ENCODE peak calls at places on chromosomes 16 and 17, in eight cellular contexts. One of them, this sample, is unnamed.

GRCh38 chr16:57948027-57948426 is 22.9 kb downstream of the CNGB1 start:
- DNase-seq in progenitor cell of endocrine pancreas: no peak
- DNase-seq in OCI-LY7: no peak
- DNase-seq in sigmoid colon: no peak
- DNase-seq in AG10803: no peak
- DNase-seq in type B pancreatic cell: no peak
- DNase-seq in kidney epithelial cell: no peak
- DNase-seq in upper lobe of right lung: no peak
- DNase-seq in this sample: no peak

GRCh38 chr17:58753026-58753425 is 2.6 kb upstream of the PPM1E start:
- DNase-seq in progenitor cell of endocrine pancreas: no peak
- DNase-seq in OCI-LY7: no peak
- DNase-seq in sigmoid colon: no peak
- DNase-seq in AG10803: no peak
- DNase-seq in type B pancreatic cell: no peak
- DNase-seq in kidney epithelial cell: no peak
- DNase-seq in upper lobe of right lung: no peak
- DNase-seq in this sample: no peak

GRCh38 chr16:3188925-3189825 is 1.2 kb downstream of the OR1F1 start:
- DNase-seq in progenitor cell of endocrine pancreas: no peak
- DNase-seq in OCI-LY7: no peak
- DNase-seq in sigmoid colon: no peak
- DNase-seq in AG10803: peak; percentile 58
- DNase-seq in type B pancreatic cell: no peak
- DNase-seq in kidney epithelial cell: no peak
- DNase-seq in upper lobe of right lung: no peak
- DNase-seq in this sample: peak; percentile 91

GRCh38 chr16:86824751-86825310 is 246.5 kb downstream of the FOXL1 start:
- DNase-seq in progenitor cell of endocrine pancreas: no peak
- DNase-seq in OCI-LY7: no peak
- DNase-seq in sigmoid colon: peak; percentile 46
- DNase-seq in AG10803: no peak
- DNase-seq in type B pancreatic cell: no peak
- DNase-seq in kidney epithelial cell: peak; percentile 43
- DNase-seq in upper lobe of right lung: no peak
- DNase-seq in this sample: no peak

GRCh38 chr17:57619061-57619937 is 125.8 kb downstream of the CCDC182 start:
- DNase-seq in progenitor cell of endocrine pancreas: no peak
- DNase-seq in OCI-LY7: no peak
- DNase-seq in sigmoid colon: no peak
- DNase-seq in AG10803: peak; percentile 28
- DNase-seq in type B pancreatic cell: no peak
- DNase-seq in kidney epithelial cell: no peak
- DNase-seq in upper lobe of right lung: peak; percentile 48
- DNase-seq in this sample: no peak

GRCh38 chr16:58076514-58076913 is 51.0 kb downstream of the MMP15 start:
- DNase-seq in progenitor cell of endocrine pancreas: no peak
- DNase-seq in OCI-LY7: no peak
- DNase-seq in sigmoid colon: no peak
- DNase-seq in AG10803: no peak
- DNase-seq in type B pancreatic cell: no peak
- DNase-seq in kidney epithelial cell: no peak
- DNase-seq in upper lobe of right lung: no peak
- DNase-seq in this sample: no peak

GRCh38 chr17:4833941-4834501 is 881 bp downstream of the MINK1 start:
- DNase-seq in progenitor cell of endocrine pancreas: no peak
- DNase-seq in OCI-LY7: peak; percentile 26
- DNase-seq in sigmoid colon: peak; percentile 68
- DNase-seq in AG10803: peak; percentile 61
- DNase-seq in type B pancreatic cell: no peak
- DNase-seq in kidney epithelial cell: no peak
- DNase-seq in upper lobe of right lung: peak; percentile 67
- DNase-seq in this sample: no peak

GRCh38 chr17:49677134-49677932 is 564 bp downstream of the SPOP start:
- DNase-seq in progenitor cell of endocrine pancreas: peak; percentile 96
- DNase-seq in OCI-LY7: peak; percentile 96
- DNase-seq in sigmoid colon: peak; percentile 99
- DNase-seq in AG10803: peak; percentile 91
- DNase-seq in type B pancreatic cell: peak; percentile 99
- DNase-seq in kidney epithelial cell: peak; percentile 70
- DNase-seq in upper lobe of right lung: peak; percentile 99
- DNase-seq in this sample: peak; percentile 94

GRCh38 chr16:3536851-3537250 is 36.0 kb downstream of the CLUAP1 start:
- DNase-seq in progenitor cell of endocrine pancreas: no peak
- DNase-seq in OCI-LY7: no peak
- DNase-seq in sigmoid colon: no peak
- DNase-seq in AG10803: peak; percentile 58
- DNase-seq in type B pancreatic cell: no peak
- DNase-seq in kidney epithelial cell: no peak
- DNase-seq in upper lobe of right lung: no peak
- DNase-seq in this sample: no peak

GRCh38 chr17:42339221-42339620 is 49.0 kb downstream of the STAT3 start:
- DNase-seq in progenitor cell of endocrine pancreas: no peak
- DNase-seq in OCI-LY7: no peak
- DNase-seq in sigmoid colon: peak; percentile 50
- DNase-seq in AG10803: no peak
- DNase-seq in type B pancreatic cell: no peak
- DNase-seq in kidney epithelial cell: no peak
- DNase-seq in upper lobe of right lung: no peak
- DNase-seq in this sample: no peak

GRCh38 chr16:56916571-56917403 is 15.2 kb upstream of the HERPUD1 start:
- DNase-seq in progenitor cell of endocrine pancreas: no peak
- DNase-seq in OCI-LY7: peak; percentile 89
- DNase-seq in sigmoid colon: peak; percentile 53
- DNase-seq in AG10803: no peak
- DNase-seq in type B pancreatic cell: no peak
- DNase-seq in kidney epithelial cell: no peak
- DNase-seq in upper lobe of right lung: no peak
- DNase-seq in this sample: no peak

GRCh38 chr17:37842401-37842800 is 81.8 kb upstream of the TBC1D3K start:
- DNase-seq in progenitor cell of endocrine pancreas: no peak
- DNase-seq in OCI-LY7: no peak
- DNase-seq in sigmoid colon: no peak
- DNase-seq in AG10803: no peak
- DNase-seq in type B pancreatic cell: no peak
- DNase-seq in kidney epithelial cell: peak; percentile 71
- DNase-seq in upper lobe of right lung: no peak
- DNase-seq in this sample: no peak

GRCh38 chr16:57479043-57479421 is 7.3 kb downstream of the DOK4 start:
- DNase-seq in progenitor cell of endocrine pancreas: no peak
- DNase-seq in OCI-LY7: no peak
- DNase-seq in sigmoid colon: no peak
- DNase-seq in AG10803: no peak
- DNase-seq in type B pancreatic cell: no peak
- DNase-seq in kidney epithelial cell: no peak
- DNase-seq in upper lobe of right lung: no peak
- DNase-seq in this sample: no peak

GRCh38 chr17:31598388-31598760 is 206.9 kb downstream of the RAB11FIP4 start:
- DNase-seq in progenitor cell of endocrine pancreas: no peak
- DNase-seq in OCI-LY7: no peak
- DNase-seq in sigmoid colon: no peak
- DNase-seq in AG10803: no peak
- DNase-seq in type B pancreatic cell: no peak
- DNase-seq in kidney epithelial cell: no peak
- DNase-seq in upper lobe of right lung: no peak
- DNase-seq in this sample: no peak

GRCh38 chr17:31595076-31595475 is 203.6 kb downstream of the RAB11FIP4 start:
- DNase-seq in progenitor cell of endocrine pancreas: no peak
- DNase-seq in OCI-LY7: no peak
- DNase-seq in sigmoid colon: no peak
- DNase-seq in AG10803: peak; percentile 64
- DNase-seq in type B pancreatic cell: no peak
- DNase-seq in kidney epithelial cell: no peak
- DNase-seq in upper lobe of right lung: peak; percentile 21
- DNase-seq in this sample: no peak

GRCh38 chr17:31597646-31598387 is 206.3 kb downstream of the RAB11FIP4 start:
- DNase-seq in progenitor cell of endocrine pancreas: no peak
- DNase-seq in OCI-LY7: no peak
- DNase-seq in sigmoid colon: no peak
- DNase-seq in AG10803: no peak
- DNase-seq in type B pancreatic cell: no peak
- DNase-seq in kidney epithelial cell: no peak
- DNase-seq in upper lobe of right lung: peak; percentile 45
- DNase-seq in this sample: no peak

GRCh38 chr17:31595666-31596381 is 204.3 kb downstream of the RAB11FIP4 start:
- DNase-seq in progenitor cell of endocrine pancreas: no peak
- DNase-seq in OCI-LY7: no peak
- DNase-seq in sigmoid colon: no peak
- DNase-seq in AG10803: no peak
- DNase-seq in type B pancreatic cell: no peak
- DNase-seq in kidney epithelial cell: no peak
- DNase-seq in upper lobe of right lung: peak; percentile 39
- DNase-seq in this sample: no peak

GRCh38 chr17:31596382-31597323 is 205.2 kb downstream of the RAB11FIP4 start:
- DNase-seq in progenitor cell of endocrine pancreas: no peak
- DNase-seq in OCI-LY7: peak; percentile 83
- DNase-seq in sigmoid colon: peak; percentile 91
- DNase-seq in AG10803: peak; percentile 99
- DNase-seq in type B pancreatic cell: no peak
- DNase-seq in kidney epithelial cell: peak; percentile 92
- DNase-seq in upper lobe of right lung: peak; percentile 80
- DNase-seq in this sample: peak; percentile 86
- TF ChIP-seq CTCF in progenitor cell of endocrine pancreas: no peak
- TF ChIP-seq CTCF in OCI-LY7: no peak
- TF ChIP-seq CTCF in sigmoid colon: no peak
- TF ChIP-seq CTCF in AG10803: no peak
- TF ChIP-seq CTCF in type B pancreatic cell: no peak
- TF ChIP-seq CTCF in kidney epithelial cell: no peak
- TF ChIP-seq CTCF in upper lobe of right lung: no peak
- TF ChIP-seq CTCF in this sample: no peak

DNA sequence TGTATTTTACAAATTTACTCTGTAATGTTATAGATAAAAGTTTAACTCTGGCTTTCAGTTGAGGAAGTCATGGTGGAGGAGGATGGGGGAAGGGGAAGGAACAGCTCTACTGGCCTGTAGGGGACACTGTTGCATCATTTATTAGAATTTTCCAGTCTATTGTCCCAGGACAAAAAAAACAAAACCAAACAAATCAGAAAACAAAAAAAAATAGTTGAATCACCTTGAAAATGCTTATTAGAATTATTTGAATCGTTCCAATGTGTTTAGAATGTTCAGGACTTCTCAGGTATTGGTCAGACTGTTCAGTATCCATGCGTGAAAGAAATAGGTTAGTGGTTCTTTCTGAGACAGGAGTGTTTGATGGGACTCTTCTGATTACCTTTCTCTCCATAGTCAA is 242.0 kb downstream of the FTO start:
- DNase-seq in progenitor cell of endocrine pancreas: no peak
- DNase-seq in OCI-LY7: peak; percentile 10
- DNase-seq in sigmoid colon: no peak
- DNase-seq in AG10803: peak; percentile 56
- DNase-seq in type B pancreatic cell: no peak
- DNase-seq in kidney epithelial cell: no peak
- DNase-seq in upper lobe of right lung: no peak
- DNase-seq in this sample: peak; percentile 45
- TF ChIP-seq CTCF in progenitor cell of endocrine pancreas: peak; percentile 80
- TF ChIP-seq CTCF in OCI-LY7: peak; percentile 77
- TF ChIP-seq CTCF in sigmoid colon: no peak
- TF ChIP-seq CTCF in AG10803: peak; percentile 84
- TF ChIP-seq CTCF in type B pancreatic cell: peak; percentile 89
- TF ChIP-seq CTCF in kidney epithelial cell: peak; percentile 84
- TF ChIP-seq CTCF in upper lobe of right lung: peak; percentile 70
- TF ChIP-seq CTCF in this sample: peak; percentile 58

DNA sequence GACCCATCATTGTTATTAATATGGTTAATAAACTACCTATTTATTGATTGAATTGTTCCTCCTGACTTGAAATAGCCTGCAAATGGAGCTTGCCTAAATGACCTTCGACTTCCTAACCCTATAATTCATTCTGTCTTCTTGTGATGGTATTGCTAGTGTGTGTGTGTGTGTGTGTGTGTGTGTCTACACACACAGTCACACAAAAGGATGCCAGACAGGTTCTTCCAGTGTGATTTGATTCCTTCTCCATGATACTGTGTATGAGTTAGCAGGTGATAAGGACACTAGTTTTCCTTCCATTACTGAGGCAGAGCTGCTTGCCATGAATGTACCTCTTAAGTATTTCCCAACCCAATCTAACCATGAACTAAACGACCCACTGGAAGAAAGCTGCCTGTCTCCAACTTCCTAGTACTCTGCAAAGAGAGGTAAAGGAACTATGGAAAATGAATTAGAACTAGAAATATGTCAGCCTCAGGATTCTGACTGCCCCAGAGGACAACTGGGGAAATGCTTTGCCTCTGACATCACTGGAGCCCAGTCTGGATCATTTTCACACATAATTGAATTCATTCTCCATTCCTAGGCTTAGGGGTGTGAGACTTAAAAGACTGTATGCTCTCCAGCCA is 3.5 kb upstream of the CDC6 start:
- DNase-seq in progenitor cell of endocrine pancreas: no peak
- DNase-seq in OCI-LY7: no peak
- DNase-seq in sigmoid colon: no peak
- DNase-seq in AG10803: peak; percentile 87
- DNase-seq in type B pancreatic cell: no peak
- DNase-seq in kidney epithelial cell: peak; percentile 48
- DNase-seq in upper lobe of right lung: no peak
- DNase-seq in this sample: no peak
- TF ChIP-seq CTCF in progenitor cell of endocrine pancreas: peak; percentile 51
- TF ChIP-seq CTCF in OCI-LY7: peak; percentile 7
- TF ChIP-seq CTCF in sigmoid colon: no peak
- TF ChIP-seq CTCF in AG10803: peak; percentile 54
- TF ChIP-seq CTCF in type B pancreatic cell: peak; percentile 41
- TF ChIP-seq CTCF in kidney epithelial cell: no peak
- TF ChIP-seq CTCF in upper lobe of right lung: peak; percentile 21
- TF ChIP-seq CTCF in this sample: no peak

GRCh38 chr16:24896439-24896838 is 50.7 kb downstream of the SLC5A11 start:
- DNase-seq in progenitor cell of endocrine pancreas: no peak
- DNase-seq in OCI-LY7: peak; percentile 58
- DNase-seq in sigmoid colon: no peak
- DNase-seq in AG10803: no peak
- DNase-seq in type B pancreatic cell: no peak
- DNase-seq in kidney epithelial cell: no peak
- DNase-seq in upper lobe of right lung: no peak
- DNase-seq in this sample: no peak

GRCh38 chr16:24900230-24900629 is 54.5 kb downstream of the SLC5A11 start:
- DNase-seq in progenitor cell of endocrine pancreas: no peak
- DNase-seq in OCI-LY7: no peak
- DNase-seq in sigmoid colon: peak; percentile 4
- DNase-seq in AG10803: no peak
- DNase-seq in type B pancreatic cell: no peak
- DNase-seq in kidney epithelial cell: no peak
- DNase-seq in upper lobe of right lung: no peak
- DNase-seq in this sample: no peak
- TF ChIP-seq CTCF in progenitor cell of endocrine pancreas: no peak
- TF ChIP-seq CTCF in OCI-LY7: no peak
- TF ChIP-seq CTCF in sigmoid colon: no peak
- TF ChIP-seq CTCF in AG10803: no peak
- TF ChIP-seq CTCF in type B pancreatic cell: no peak
- TF ChIP-seq CTCF in kidney epithelial cell: no peak
- TF ChIP-seq CTCF in upper lobe of right lung: no peak
- TF ChIP-seq CTCF in this sample: no peak